ENCODE peak calls at places on chromosomes 1 and 21, in four cellular contexts. N is astrocyte, U is cardiac fibroblast, T is epithelial cell of esophagus. H is an unnamed sample.

GRCh38 chr1:158180741-158181576 is at the start of gene CD1D:
- DNase-seq in U (peak; percentile 61), T (peak; percentile 39), N (no peak), H (no peak)

GRCh38 chr1:222629921-222630535 is 12.1 kb downstream of the MIA3 start:
- DNase-seq in T (no peak), U (peak; percentile 79), N (peak; percentile 71), H (no peak)

GRCh38 chr1:206609229-206609991 is 2.9 kb downstream of the EIF2D start:
- DNase-seq in T (no peak), U (peak; percentile 42), N (no peak), H (no peak)

GRCh38 chr1:155649689-155650088 is 38.9 kb downstream of the YY1AP1 start:
- DNase-seq in T (no peak), N (no peak), U (no peak), H (no peak)

GRCh38 chr21:43818685-43819084 is 29.3 kb downstream of the RRP1 start:
- DNase-seq in N (no peak), T (no peak), U (no peak), H (no peak)

GRCh38 chr1:9061949-9062555 is 7.4 kb downstream of the SLC2A5 start:
- DNase-seq in N (peak; percentile 47), U (peak; percentile 12), T (no peak), H (no peak)

GRCh38 chr1:24535021-24535424 is 20.9 kb upstream of the NCMAP start:
- DNase-seq in T (no peak), N (no peak), U (no peak), H (no peak)

GRCh38 chr21:42592156-42592820 is 61.1 kb upstream of the PDE9A start:
- DNase-seq in N (no peak), T (no peak), U (no peak), H (no peak)

GRCh38 chr1:235532350-235532749 is 28.1 kb upstream of the B3GALNT2 start:
- DNase-seq in N (peak; percentile 38), U (peak; percentile 34), T (peak; percentile 91), H (no peak)

GRCh38 chr1:218811497-218811896 is 362.2 kb upstream of the LYPLAL1 start:
- DNase-seq in N (no peak), T (no peak), U (peak; percentile 44), H (no peak)

GRCh38 chr1:157880621-157881020 is 39.0 kb upstream of the CD5L start:
- DNase-seq in N (no peak), T (peak; percentile 39), U (no peak), H (no peak)

GRCh38 chr1:41726899-41727748 is 191.6 kb downstream of the HIVEP3 start:
- DNase-seq in U (no peak), N (no peak), T (no peak), H (no peak)

GRCh38 chr1:194338241-194338948 is 1152.0 kb upstream of the B3GALT2 start:
- DNase-seq in T (peak; percentile 30), N (peak; percentile 24), U (no peak), H (no peak)

GRCh38 chr21:45085700-45086099 is 11.3 kb downstream of the ADARB1 start:
- DNase-seq in T (peak; percentile 56), U (no peak), N (no peak), H (no peak)

GRCh38 chr1:33388989-33389771 is 41.7 kb downstream of the PHC2 start:
- DNase-seq in U (peak; percentile 71), N (peak; percentile 68), T (no peak), H (no peak)

GRCh38 chr1:199550384-199551067 is 477.0 kb upstream of the NR5A2 start:
- DNase-seq in U (peak; percentile 38), N (peak; percentile 23), T (no peak), H (no peak)

GRCh38 chr1:19356266-19356665 is 44.1 kb downstream of the SLC66A1 start:
- DNase-seq in T (no peak), U (no peak), N (no peak), H (no peak)

GRCh38 chr1:167666416-167666815 is 36.4 kb downstream of the RCSD1 start:
- DNase-seq in T (peak; percentile 81), U (peak; percentile 66), N (peak; percentile 32), H (no peak)

GRCh38 chr1:65958561-65959350 is 166.1 kb downstream of the PDE4B start:
- DNase-seq in U (peak; percentile 70), N (no peak), T (peak; percentile 56), H (no peak)

GRCh38 chr1:50098490-50099109 is 10.1 kb upstream of the ELAVL4 start:
- DNase-seq in T (no peak), N (no peak), U (no peak), H (no peak)

GRCh38 chr1:10210841-10211804 is 753 bp downstream of the KIF1B start:
- DNase-seq in U (peak; percentile 97), N (peak; percentile 94), T (peak; percentile 95), H (peak; percentile 92)

GRCh38 chr1:9724706-9725476 is 73.4 kb downstream of the PIK3CD start:
- DNase-seq in T (peak; percentile 70), U (peak; percentile 57), N (no peak), H (no peak)

GRCh38 chr1:26820784-26821269 is 5.7 kb upstream of the ZDHHC18 start:
- DNase-seq in T (no peak), N (no peak), U (no peak), H (no peak)

GRCh38 chr1:186620951-186621350 is 59.3 kb downstream of the PTGS2 start:
- DNase-seq in U (peak; percentile 89), N (peak; percentile 98), T (peak; percentile 52), H (no peak)

GRCh38 chr21:43192501-43193081 is 23.8 kb downstream of the CRYAA start:
- DNase-seq in T (no peak), N (no peak), U (no peak), H (no peak)

GRCh38 chr1:181044449-181044966 is 10.7 kb downstream of the MR1 start:
- DNase-seq in T (peak; percentile 96), U (no peak), N (no peak), H (no peak)

GRCh38 chr1:982765-983436 is 1.0 kb upstream of the PERM1 start:
- DNase-seq in T (no peak), U (no peak), N (no peak), H (no peak)

GRCh38 chr1:223022641-223023473 is 120.2 kb downstream of the TLR5 start:
- DNase-seq in U (no peak), N (no peak), T (peak; percentile 27), H (no peak)

GRCh38 chr1:2523891-2524609 is 2.3 kb downstream of the PANK4 start:
- DNase-seq in T (no peak), U (no peak), N (no peak), H (no peak)

GRCh38 chr1:91900538-91900937 is 14.6 kb upstream of the TGFBR3 start:
- DNase-seq in N (peak; percentile 94), U (peak; percentile 86), T (peak; percentile 86), H (no peak)

DNA sequence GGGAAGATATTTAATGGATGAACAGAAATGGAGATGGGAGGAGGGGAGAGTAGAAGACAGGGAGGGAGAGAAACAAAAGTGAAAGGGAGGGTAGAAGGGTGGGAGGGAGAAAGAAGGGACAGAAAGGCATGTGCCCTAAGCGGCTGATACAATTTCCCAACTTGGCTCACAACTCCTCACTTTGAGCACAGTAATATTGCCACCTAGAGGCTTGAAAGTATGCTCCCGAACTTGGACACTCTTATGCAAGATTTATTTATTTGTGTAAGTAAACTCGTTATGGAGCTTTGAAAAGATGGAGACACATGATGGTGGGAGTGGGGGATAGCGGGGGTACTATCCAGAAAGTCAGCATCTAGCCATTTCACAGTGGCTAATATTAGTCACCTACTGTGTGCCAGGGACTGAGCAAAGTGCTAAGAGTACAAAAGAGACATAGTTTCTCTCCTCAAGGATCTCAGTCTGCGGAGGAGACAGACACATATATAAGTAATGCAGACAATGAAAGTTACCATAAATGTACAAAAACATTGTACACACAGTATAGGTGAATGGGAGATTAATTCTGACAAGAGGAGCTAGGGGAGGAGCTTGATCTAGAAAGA is 189.7 kb downstream of the SEC16B start:
- DNase-seq in N (peak; percentile 43), T (peak; percentile 77), U (peak; percentile 77), H (no peak)
- TF ChIP-seq CTCF in N (peak; percentile 52), T (peak; percentile 70), U (peak; percentile 55), H (peak; percentile 27)

DNA sequence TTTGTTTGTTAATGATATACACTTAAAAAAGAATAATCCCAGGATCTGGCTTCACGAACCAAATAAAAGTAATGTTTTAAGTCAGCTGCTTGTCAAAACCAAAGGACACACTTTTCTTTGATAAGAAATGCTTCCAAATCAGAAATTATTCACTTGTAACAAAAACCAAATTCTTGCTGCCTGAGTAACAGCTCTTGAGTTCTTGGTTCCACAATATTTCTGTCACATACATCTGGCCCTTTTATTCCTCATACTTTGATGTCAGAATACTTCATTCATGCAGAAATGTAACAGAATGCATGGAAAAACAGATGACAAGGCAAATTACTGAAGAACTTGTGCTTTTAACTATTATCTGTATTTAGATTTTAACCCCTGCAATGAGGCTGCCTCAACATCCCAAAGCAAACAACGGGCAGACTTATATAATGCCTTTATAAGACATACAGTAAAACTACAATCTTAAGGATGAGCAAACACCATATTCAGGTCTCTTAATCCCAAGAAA is 1.5 kb downstream of the VAMP4 start:
- DNase-seq in U (no peak), T (no peak), N (peak; percentile 50), H (no peak)
- H3K4me3 ChIP-seq in U (peak overlapping the region; percentile 85), T (peak overlapping the region; percentile 84), N (peak overlapping the region; percentile 95), H (peak overlapping the region; percentile 96)

GRCh38 chr1:22508991-22509390 is 54.3 kb upstream of the EPHA8 start:
- DNase-seq in T (no peak), N (no peak), U (no peak), H (no peak)

GRCh38 chr1:22506130-22506692 is 54.6 kb downstream of the ZBTB40 start:
- DNase-seq in N (no peak), U (no peak), T (no peak), H (no peak)

GRCh38 chr1:22509815-22510214 is 53.5 kb upstream of the EPHA8 start:
- DNase-seq in U (no peak), N (peak; percentile 45), T (peak; percentile 14), H (no peak)

GRCh38 chr1:22508329-22508728 is 55.0 kb upstream of the EPHA8 start:
- DNase-seq in U (no peak), T (no peak), N (no peak), H (no peak)

GRCh38 chr1:22507582-22507981 is 55.7 kb upstream of the EPHA8 start:
- DNase-seq in N (no peak), T (no peak), U (no peak), H (no peak)
- TF ChIP-seq CTCF in N (no peak), T (no peak), U (no peak), H (no peak)

GRCh38 chr1:220888665-220888986 is 9.4 kb downstream of the HLX start:
- DNase-seq in N (no peak), U (no peak), T (no peak), H (no peak)

GRCh38 chr1:220885971-220886370 is 6.7 kb downstream of the HLX start:
- DNase-seq in T (no peak), U (no peak), N (no peak), H (no peak)

GRCh38 chr1:220887868-220888664 is 8.8 kb downstream of the HLX start:
- DNase-seq in U (no peak), T (no peak), N (no peak), H (no peak)

GRCh38 chr1:220886470-220887201 is 7.4 kb downstream of the HLX start:
- DNase-seq in T (no peak), U (no peak), N (no peak), H (no peak)

DNA sequence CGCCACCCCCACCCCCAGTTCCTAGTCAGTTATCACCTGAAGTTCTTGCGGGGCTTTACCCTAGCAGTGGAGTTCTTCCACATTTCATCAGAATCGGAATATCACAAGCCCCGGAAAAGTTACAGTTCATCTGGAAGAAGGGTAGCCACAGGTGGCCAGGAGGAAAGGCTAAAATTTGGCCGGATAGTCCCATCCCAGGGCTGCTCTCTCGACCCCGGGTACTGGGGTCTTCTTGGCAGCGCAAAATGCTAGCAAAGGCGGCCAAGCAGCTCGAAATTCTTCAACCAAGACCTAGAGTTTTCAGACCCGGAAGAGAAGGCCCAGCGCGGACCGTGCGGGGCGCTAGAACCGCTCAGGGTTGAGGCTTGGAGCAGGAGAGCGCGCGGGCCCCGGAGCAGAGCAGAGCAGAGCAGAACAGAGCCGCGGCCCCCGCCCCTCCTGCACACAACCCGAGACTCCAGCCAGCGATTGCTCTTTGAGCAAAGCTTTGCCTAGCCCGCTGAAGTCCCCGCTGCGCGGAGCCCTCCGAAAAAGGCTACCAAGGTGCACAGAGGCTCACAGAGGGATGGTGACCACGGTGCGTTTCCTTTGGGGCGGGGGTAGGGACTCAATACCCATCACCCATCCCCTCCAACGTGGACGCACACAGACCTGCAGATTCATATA is 8.1 kb downstream of the HLX start:
- DNase-seq in U (no peak), N (no peak), T (no peak), H (no peak)
- H3K4me3 ChIP-seq in U (no peak overlapping the region), N (no peak overlapping the region), T (no peak overlapping the region), H (peak overlapping the region; percentile 35)

H was measured in ascending aorta.